ENCODE peak calls at places on chromosomes 1 and 21, in ten cellular contexts. Y is stomach, V is uterus, C is tibial nerve, L is sigmoid colon, J is transverse colon, B is IMR-90, E is breast epithelium, M is upper lobe of left lung, Z is heart left ventricle. G is an unnamed sample.

GRCh38 chr1:222064388-222065201 is 322.7 kb upstream of the DUSP10 start:
- DNase-seq in Y (no peak), V (no peak), C (no peak), L (no peak), J (no peak), B (peak), E (no peak), M (no peak), Z (no peak), G (no peak)

GRCh38 chr1:64909021-64909420 is 57.3 kb downstream of the JAK1 start:
- DNase-seq in Y (no peak), V (no peak), C (no peak), L (no peak), J (no peak), B (no peak), E (no peak), M (no peak), Z (no peak), G (no peak)

GRCh38 chr1:62905309-62905708 is 121.4 kb downstream of the ATG4C start:
- DNase-seq in Y (no peak), V (no peak), C (no peak), L (no peak), J (no peak), B (no peak), E (no peak), M (no peak), Z (no peak), G (no peak)

GRCh38 chr1:214108097-214108446 is 120.3 kb downstream of the PROX1 start:
- DNase-seq in Y (no peak), V (no peak), C (no peak), L (no peak), J (no peak), B (no peak), E (no peak), M (no peak), Z (no peak), G (peak)

GRCh38 chr1:113140588-113141446 is 67.8 kb downstream of the LRIG2 start:
- DNase-seq in Y (peak), V (peak), C (peak), L (peak), J (peak), B (peak), E (peak), M (no peak), Z (peak), G (peak)

GRCh38 chr1:113657126-113657525 is 102.2 kb downstream of the PHTF1 start:
- DNase-seq in Y (no peak), V (no peak), C (no peak), L (no peak), J (no peak), B (no peak), E (no peak), M (no peak), Z (no peak), G (no peak)

GRCh38 chr1:230713915-230714764 is at the start of gene AGT:
- DNase-seq in Y (peak), V (peak), C (peak), L (peak), J (peak), B (peak), E (peak), M (no peak), Z (peak), G (peak)

GRCh38 chr1:85605519-85606413 is 25.2 kb downstream of the CCN1 start:
- DNase-seq in Y (no peak), V (no peak), C (no peak), L (no peak), J (no peak), B (no peak), E (no peak), M (no peak), Z (peak), G (peak)

GRCh38 chr1:152756872-152757271 is 953 bp upstream of the KPRP start:
- DNase-seq in Y (no peak), V (no peak), C (no peak), L (no peak), J (no peak), B (no peak), E (no peak), M (no peak), Z (no peak), G (no peak)

GRCh38 chr1:244273845-244274619 is 177.7 kb downstream of the ADSS2 start:
- DNase-seq in Y (peak), V (peak), C (peak), L (peak), J (peak), B (peak), E (peak), M (no peak), Z (peak), G (peak)

GRCh38 chr1:52996653-52997052 is 65.4 kb upstream of the PODN start:
- DNase-seq in Y (no peak), V (no peak), C (no peak), L (no peak), J (no peak), B (peak), E (no peak), M (no peak), Z (no peak), G (no peak)

GRCh38 chr1:11316701-11317100 is 43.7 kb downstream of the UBIAD1 start:
- DNase-seq in Y (no peak), V (no peak), C (peak), L (no peak), J (no peak), B (no peak), E (peak), M (no peak), Z (no peak), G (no peak)

GRCh38 chr1:79005945-79006344 is 585 bp downstream of the ADGRL4 start:
- DNase-seq in Y (no peak), V (no peak), C (no peak), L (no peak), J (no peak), B (peak), E (no peak), M (no peak), Z (no peak), G (no peak)

GRCh38 chr1:37033355-37034291 is 692 bp downstream of the GRIK3 start:
- DNase-seq in Y (no peak), V (no peak), C (no peak), L (no peak), J (no peak), B (no peak), E (no peak), M (no peak), Z (no peak), G (no peak)

GRCh38 chr1:19974822-19975416 is 4.5 kb downstream of the PLA2G2A start:
- DNase-seq in Y (peak), V (no peak), C (no peak), L (no peak), J (peak), B (peak), E (no peak), M (no peak), Z (peak), G (peak)

GRCh38 chr21:26351661-26352060 is 181.1 kb upstream of the APP start:
- DNase-seq in Y (no peak), V (no peak), C (no peak), L (no peak), J (no peak), B (no peak), E (no peak), M (no peak), Z (no peak), G (no peak)

GRCh38 chr1:156865865-156866678 is 5.4 kb downstream of the NTRK1 start:
- DNase-seq in Y (no peak), V (no peak), C (no peak), L (no peak), J (no peak), B (no peak), E (no peak), M (no peak), Z (no peak), G (no peak)

GRCh38 chr1:68506386-68506785 is 9.5 kb upstream of the DEPDC1 start:
- DNase-seq in Y (no peak), V (no peak), C (no peak), L (no peak), J (no peak), B (peak), E (no peak), M (no peak), Z (no peak), G (no peak)

GRCh38 chr1:20153000-20153418 is 13.9 kb downstream of the PLA2G2F start:
- DNase-seq in Y (no peak), V (no peak), C (peak), L (peak), J (no peak), B (no peak), E (peak), M (no peak), Z (peak), G (peak)

GRCh38 chr1:89475269-89475668 is 49.4 kb upstream of the LRRC8B start:
- DNase-seq in Y (no peak), V (no peak), C (no peak), L (no peak), J (no peak), B (no peak), E (no peak), M (no peak), Z (no peak), G (no peak)

GRCh38 chr1:246709845-246710244 is 14.4 kb upstream of the SCCPDH start:
- DNase-seq in Y (no peak), V (no peak), C (no peak), L (no peak), J (no peak), B (no peak), E (no peak), M (no peak), Z (no peak), G (no peak)

GRCh38 chr1:81706650-81707435 is 93.9 kb upstream of the ADGRL2 start:
- DNase-seq in Y (no peak), V (no peak), C (no peak), L (no peak), J (no peak), B (peak), E (no peak), M (no peak), Z (no peak), G (no peak)

GRCh38 chr1:161726631-161727342 is 5.4 kb downstream of the FCRLB start:
- DNase-seq in Y (peak), V (peak), C (peak), L (peak), J (peak), B (peak), E (peak), M (peak), Z (peak), G (peak)
- TF ChIP-seq CTCF in Y (no peak), V (peak), C (no peak), L (no peak), J (no peak), B (no peak), E (no peak), M (peak), Z (no peak), G (peak)

DNA sequence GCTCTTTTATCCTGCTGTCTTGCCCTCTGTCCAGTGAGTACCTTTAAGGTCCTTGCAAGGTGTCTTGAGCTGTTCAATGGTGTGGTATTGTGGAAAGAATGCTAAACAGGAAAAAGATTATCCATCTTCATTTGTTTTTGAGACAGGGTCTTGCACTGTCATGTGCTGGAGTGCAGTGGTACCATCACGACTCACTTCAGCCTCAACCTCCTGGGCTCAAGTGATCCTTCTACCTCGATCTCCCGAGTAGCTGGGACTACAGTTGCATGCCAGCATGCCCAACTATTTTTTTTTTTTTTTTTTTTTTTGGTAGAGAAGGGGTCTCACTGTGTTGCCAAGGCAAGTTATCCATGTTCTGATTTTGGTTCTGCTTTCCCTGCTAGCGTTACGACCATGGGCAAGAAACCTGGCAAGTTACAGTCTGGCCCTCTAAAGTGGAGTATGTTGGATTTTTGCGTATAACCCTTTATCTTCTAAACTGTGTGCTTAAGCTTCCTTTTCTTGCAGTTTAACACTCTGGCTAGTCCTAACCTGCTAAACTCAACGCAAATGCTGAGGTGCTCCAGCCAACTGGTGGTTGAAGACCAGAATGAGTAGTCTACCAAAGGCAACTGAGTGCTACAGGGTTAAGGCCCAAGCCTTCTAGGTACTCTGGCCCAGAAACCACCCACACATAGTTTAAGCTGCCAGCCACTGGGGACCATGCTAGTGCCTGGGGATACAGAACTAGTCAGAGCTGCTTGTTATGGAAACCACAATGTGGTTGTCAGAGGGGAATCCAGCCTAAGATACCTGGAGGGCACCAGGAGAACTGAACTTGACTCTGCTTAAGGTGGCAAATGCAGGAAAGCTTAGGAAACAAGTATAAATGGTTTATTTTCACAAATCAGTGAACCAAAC is 7.9 kb downstream of the RPL11 start:
- DNase-seq in Y (no peak), V (no peak), C (no peak), L (no peak), J (no peak), B (no peak), E (no peak), M (no peak), Z (no peak), G (no peak)
- TF ChIP-seq POLR2A in Y (no peak), V (no peak), C (no peak), L (no peak), J (no peak), B (no peak), E (no peak), M (no peak), Z (no peak), G (no peak)

GRCh38 chr1:169184812-169185211 is 78.3 kb downstream of the ATP1B1 start:
- DNase-seq in Y (no peak), V (no peak), C (no peak), L (no peak), J (no peak), B (no peak), E (no peak), M (no peak), Z (no peak), G (no peak)
- H3K27ac ChIP-seq in Y (no peak), V (no peak), C (no peak), L (no peak), J (no peak), B (no peak), E (no peak), M (no peak), Z (no peak), G (no peak)

GRCh38 chr1:15656464-15656863 is 27.7 kb upstream of the PLEKHM2 start:
- DNase-seq in Y (no peak), V (no peak), C (no peak), L (no peak), J (no peak), B (no peak), E (no peak), M (no peak), Z (no peak), G (no peak)
- TF ChIP-seq CTCF in Y (no peak), V (no peak), C (no peak), L (no peak), J (no peak), B (no peak), E (no peak), M (no peak), Z (no peak), G (no peak)

DNA sequence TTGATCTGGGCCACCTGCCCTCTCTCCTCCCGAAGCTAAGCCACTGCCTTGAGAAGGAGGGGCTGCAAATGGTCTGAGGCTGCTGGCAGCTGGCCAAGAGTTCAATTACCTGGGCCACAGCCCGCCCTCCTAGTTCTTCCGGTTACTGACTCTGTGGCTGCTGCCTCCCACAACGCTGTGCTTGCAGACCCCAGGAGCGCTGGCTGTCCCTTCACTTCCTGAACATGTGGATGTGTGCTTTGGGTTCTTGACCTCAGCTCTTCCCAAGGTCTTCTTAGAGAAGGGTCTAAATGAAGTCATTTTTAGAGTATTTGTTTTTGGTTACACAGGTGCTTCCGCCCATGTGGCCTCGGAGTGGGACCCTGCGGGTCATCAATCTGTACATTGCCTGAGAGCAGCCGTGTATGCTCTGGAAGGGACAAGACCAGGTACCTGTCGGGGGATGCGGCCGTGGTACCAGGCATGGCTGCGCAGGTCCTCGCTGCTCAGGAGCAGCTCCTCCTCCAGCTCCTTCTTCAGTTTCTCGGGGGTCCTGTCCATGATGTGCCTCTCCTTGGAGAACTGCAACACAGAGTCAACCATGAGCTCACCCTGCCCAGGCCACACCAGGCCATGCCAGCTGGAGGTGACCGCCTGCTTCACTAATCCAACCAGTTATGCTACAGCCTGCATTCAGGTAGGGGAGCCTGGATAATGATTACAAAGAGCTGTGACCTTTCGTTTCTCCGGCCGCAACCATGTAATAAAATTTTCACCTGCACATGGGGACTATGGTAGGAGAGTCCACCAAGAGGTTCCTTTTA is 89.6 kb downstream of the BCAR3 start:
- DNase-seq in Y (peak), V (no peak), C (no peak), L (peak), J (peak), B (no peak), E (no peak), M (peak), Z (no peak), G (peak)
- TF ChIP-seq POLR2A in Y (no peak), V (no peak), C (no peak), L (no peak), J (peak), B (no peak), E (no peak), M (no peak), Z (no peak), G (peak)

GRCh38 chr1:7346070-7346596 is 425.0 kb upstream of the VAMP3 start:
- DNase-seq in Y (no peak), V (no peak), C (no peak), L (no peak), J (no peak), B (no peak), E (no peak), M (no peak), Z (no peak), G (no peak)

GRCh38 chr1:7343917-7344316 is 427.2 kb upstream of the VAMP3 start:
- DNase-seq in Y (no peak), V (no peak), C (no peak), L (no peak), J (no peak), B (no peak), E (no peak), M (no peak), Z (no peak), G (no peak)

GRCh38 chr1:7348073-7348472 is 423.0 kb upstream of the VAMP3 start:
- DNase-seq in Y (no peak), V (no peak), C (no peak), L (no peak), J (no peak), B (no peak), E (no peak), M (no peak), Z (no peak), G (no peak)

GRCh38 chr1:7345516-7345915 is 425.6 kb upstream of the VAMP3 start:
- DNase-seq in Y (no peak), V (no peak), C (no peak), L (no peak), J (no peak), B (no peak), E (no peak), M (no peak), Z (no peak), G (no peak)

GRCh38 chr1:7346600-7347570 is 424.2 kb upstream of the VAMP3 start:
- DNase-seq in Y (no peak), V (no peak), C (no peak), L (no peak), J (peak), B (no peak), E (no peak), M (no peak), Z (no peak), G (no peak)
- H3K27ac ChIP-seq in Y (no peak), V (no peak), C (no peak), L (no peak), J (no peak), B (no peak), E (no peak), M (no peak), Z (no peak), G (no peak)

DNA sequence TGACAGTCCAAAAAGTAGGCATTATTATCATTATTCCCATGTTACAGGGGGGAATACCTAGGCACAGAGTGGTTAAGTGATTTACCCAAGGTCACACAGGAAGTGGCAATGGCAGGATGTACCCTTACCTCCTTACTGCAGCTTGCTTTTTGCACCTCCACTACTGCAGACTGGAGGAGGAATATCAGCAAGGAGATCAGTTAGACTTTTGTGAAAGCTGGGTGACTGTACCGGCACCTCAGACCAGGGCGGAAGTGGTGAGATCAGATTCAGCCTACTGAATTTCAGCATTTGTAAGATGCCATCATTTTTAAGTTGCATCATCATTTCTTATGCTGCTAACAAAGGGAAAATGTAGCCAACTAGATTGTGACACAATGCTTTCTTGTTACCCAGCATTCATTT is 4.5 kb downstream of the ADARB1 start:
- DNase-seq in Y (peak), V (no peak), C (no peak), L (peak), J (peak), B (peak), E (no peak), M (no peak), Z (no peak), G (no peak)
- TF ChIP-seq CTCF in Y (no peak), V (no peak), C (no peak), L (no peak), J (no peak), B (no peak), E (no peak), M (no peak), Z (no peak), G (no peak)

DNA sequence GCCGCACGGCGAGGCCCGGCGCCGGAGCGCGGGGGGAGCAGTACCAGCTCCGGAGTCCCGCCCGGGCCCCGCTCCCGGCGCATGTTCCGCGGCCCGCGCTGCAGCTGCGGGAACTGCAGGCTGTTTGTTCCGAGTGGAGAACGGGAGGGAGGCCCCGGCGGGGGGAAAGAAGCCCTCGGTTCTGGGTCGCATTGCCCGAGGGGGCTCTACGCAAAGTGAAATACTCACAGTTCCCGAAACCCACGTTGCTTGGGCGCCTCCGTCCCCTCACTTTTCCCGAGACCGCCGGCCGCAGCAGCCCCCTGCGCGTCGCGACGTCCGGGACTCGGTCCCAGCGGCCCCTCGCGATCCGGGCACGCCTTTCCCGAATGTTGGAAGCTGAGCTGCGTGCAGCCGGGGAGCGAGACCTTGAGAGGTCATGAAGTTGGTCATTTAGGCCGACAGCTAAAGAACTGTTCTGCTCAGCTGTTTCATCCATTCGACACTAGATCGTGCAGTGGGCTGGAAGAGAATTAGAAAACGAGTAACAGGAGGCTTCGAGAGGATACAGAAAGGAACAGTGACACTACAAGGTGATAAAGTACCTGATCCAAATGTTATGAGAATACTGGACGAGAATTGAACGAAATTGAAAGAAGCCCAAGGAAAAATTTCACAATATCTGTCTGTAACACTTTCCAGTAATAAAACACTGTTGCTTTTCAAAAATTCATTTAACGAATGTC is 596 bp upstream of the LIN9 start:
- DNase-seq in Y (no peak), V (peak), C (no peak), L (peak), J (no peak), B (no peak), E (no peak), M (no peak), Z (no peak), G (no peak)
- TF ChIP-seq POLR2A in Y (no peak), V (no peak), C (no peak), L (no peak), J (peak), B (no peak), E (no peak), M (no peak), Z (no peak), G (no peak)